ENCODE peak calls at places on chromosome 14, in four cellular contexts. F, P, Q and R are unnamed samples. For H3K36me3, the result is how much of the 10 kb centered on the place peaks cover.

GRCh38 chr14:89750909-89751502 is 203.5 kb downstream of the EFCAB11 start:
- DNase-seq in P (no peak), F (no peak), Q (no peak), R (no peak)

GRCh38 chr14:104224516-104225281 is 86.3 kb downstream of the KIF26A start:
- DNase-seq in F (peak), Q (no peak), P (no peak), R (no peak)

GRCh38 chr14:93185333-93185688 is 194 bp downstream of the LYSET start:
- DNase-seq in Q (no peak), F (no peak), P (no peak), R (no peak)

GRCh38 chr14:94113908-94114588 is 3.5 kb downstream of the IFI27 start:
- DNase-seq in Q (peak), P (no peak), F (no peak), R (no peak)

GRCh38 chr14:92663049-92663448 is 85.4 kb downstream of the LGMN start:
- DNase-seq in F (no peak), Q (peak), P (no peak), R (no peak)

GRCh38 chr14:65997350-65997749 is 488.8 kb upstream of the CCDC196 start:
- DNase-seq in F (no peak), Q (no peak), P (no peak), R (no peak)

GRCh38 chr14:90495357-90496276 is 98.8 kb downstream of the CALM1 start:
- DNase-seq in F (peak), Q (peak), P (peak), R (peak)

GRCh38 chr14:73477618-73478266 is 13.0 kb upstream of the RIOX1 start:
- DNase-seq in Q (peak), F (no peak), P (no peak), R (peak)

GRCh38 chr14:22174412-22174811 is 414.6 kb downstream of the DAD1 start:
- DNase-seq in P (no peak), Q (no peak), F (no peak), R (no peak)

GRCh38 chr14:87002831-87003230 is 990.2 kb downstream of the GALC start:
- DNase-seq in P (no peak), Q (peak), F (peak), R (no peak)

GRCh38 chr14:36293824-36294223 is 26.6 kb downstream of the MBIP start:
- DNase-seq in F (no peak), P (no peak), Q (peak), R (peak)

GRCh38 chr14:34059037-34059924 is 108.4 kb upstream of the EGLN3 start:
- DNase-seq in P (no peak), Q (no peak), F (no peak), R (peak)

GRCh38 chr14:67241416-67242362 is at the start of gene PALS1:
- DNase-seq in P (no peak), F (peak), Q (peak), R (peak)

GRCh38 chr14:56608682-56609081 is 29.1 kb downstream of the TMEM260 start:
- DNase-seq in Q (peak), F (peak), P (no peak), R (no peak)

GRCh38 chr14:30194769-30195168 is 267.1 kb upstream of the PRKD1 start:
- DNase-seq in Q (peak), P (no peak), F (no peak), R (no peak)

GRCh38 chr14:66403183-66403582 is 83.0 kb upstream of the CCDC196 start:
- DNase-seq in P (no peak), Q (peak), F (peak), R (no peak)

GRCh38 chr14:34180428-34180827 is 229.6 kb upstream of the EGLN3 start:
- DNase-seq in P (no peak), Q (no peak), F (no peak), R (no peak)

GRCh38 chr14:56708704-56709103 is 101.6 kb downstream of the OTX2 start:
- DNase-seq in Q (no peak), P (no peak), F (peak), R (no peak)

GRCh38 chr14:20116748-20117147 is 6.2 kb downstream of the OR4K17 start:
- DNase-seq in F (no peak), Q (no peak), P (no peak), R (no peak)

GRCh38 chr14:35391388-35391710 is 13.2 kb downstream of the NFKBIA start:
- DNase-seq in P (no peak), F (no peak), Q (no peak), R (no peak)

GRCh38 chr14:106436310-106436905 is 910.0 kb downstream of the TMEM121 start:
- DNase-seq in F (peak), P (no peak), Q (no peak), R (peak)

GRCh38 chr14:80522936-80523335 is 311.6 kb upstream of the DIO2 start:
- DNase-seq in Q (peak), F (no peak), P (no peak), R (no peak)

GRCh38 chr14:106883218-106883692 is 1356.9 kb downstream of the TMEM121 start:
- DNase-seq in P (no peak), Q (no peak), F (peak), R (peak)

GRCh38 chr14:104499784-104500496 is 79.6 kb upstream of the C14orf180 start:
- DNase-seq in Q (no peak), P (no peak), F (no peak), R (no peak)

GRCh38 chr14:92568621-92569479 is 55.3 kb downstream of the RIN3 start:
- DNase-seq in F (no peak), Q (no peak), P (no peak), R (no peak)

GRCh38 chr14:21023817-21024667 is 819 bp downstream of the NDRG2 start:
- DNase-seq in Q (no peak), F (peak), P (no peak), R (no peak)

GRCh38 chr14:95488376-95489162 is 27.9 kb downstream of the SYNE3 start:
- DNase-seq in Q (peak), F (no peak), P (no peak), R (no peak)

GRCh38 chr14:61322799-61323290 is 1.5 kb downstream of the PRKCH start:
- DNase-seq in F (no peak), Q (peak), P (no peak), R (peak)

GRCh38 chr14:61319706-61320105 is 1.7 kb upstream of the PRKCH start:
- DNase-seq in P (no peak), Q (no peak), F (no peak), R (no peak)

GRCh38 chr14:61322011-61322798 is 826 bp downstream of the PRKCH start:
- DNase-seq in F (no peak), Q (no peak), P (no peak), R (peak)

GRCh38 chr14:61320806-61321384 is 484 bp upstream of the PRKCH start:
- DNase-seq in F (no peak), Q (no peak), P (no peak), R (peak)

GRCh38 chr14:61321385-61322010 is at the start of gene PRKCH:
- DNase-seq in P (peak), Q (peak), F (peak), R (peak)
- H3K9ac ChIP-seq in P (peak), Q (no peak), F (peak), R (peak)

DNA sequence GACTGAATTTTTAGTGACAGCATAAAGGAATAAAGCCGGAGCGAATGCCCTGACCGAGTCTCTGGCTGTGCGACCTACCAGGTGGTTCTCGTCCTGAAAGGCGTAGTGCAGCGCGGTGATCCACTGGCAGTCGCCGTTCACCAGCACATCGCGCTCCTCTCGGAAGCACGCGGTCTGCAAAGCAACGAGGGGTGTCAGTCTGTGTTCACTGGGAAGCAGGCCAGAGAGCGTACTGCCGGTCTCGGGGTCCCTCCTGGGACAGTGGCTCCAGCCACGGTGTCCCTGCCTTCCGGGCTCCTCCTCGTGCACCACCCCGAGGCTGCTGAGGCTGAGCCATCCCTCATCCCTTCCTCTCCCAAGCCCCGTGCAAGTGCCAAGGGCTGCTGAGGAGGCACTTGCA is 53.5 kb downstream of the CDC42BPB start:
- DNase-seq in Q (no peak), F (no peak), P (no peak), R (no peak)
- H3K36me3 ChIP-seq in Q (half or more), F (under half), P (half or more), R (half or more)

GRCh38 chr14:91509083-91509877 is 830 bp downstream of the PPP4R3A start:
- DNase-seq in F (peak), P (no peak), Q (no peak), R (no peak)
- H3K23ac ChIP-seq in F (peak), P (peak), Q (peak), R (no peak)

GRCh38 chr14:71576472-71576871 is 355.8 kb upstream of the RGS6 start:
- DNase-seq in P (no peak), F (no peak), Q (no peak), R (no peak)

GRCh38 chr14:71583246-71583645 is 349.0 kb upstream of the RGS6 start:
- DNase-seq in P (no peak), F (no peak), Q (no peak), R (no peak)

GRCh38 chr14:71574976-71575375 is 357.3 kb upstream of the RGS6 start:
- DNase-seq in P (no peak), F (peak), Q (peak), R (peak)

GRCh38 chr14:71582705-71583104 is 349.5 kb upstream of the RGS6 start:
- DNase-seq in F (no peak), P (no peak), Q (peak), R (no peak)

DNA sequence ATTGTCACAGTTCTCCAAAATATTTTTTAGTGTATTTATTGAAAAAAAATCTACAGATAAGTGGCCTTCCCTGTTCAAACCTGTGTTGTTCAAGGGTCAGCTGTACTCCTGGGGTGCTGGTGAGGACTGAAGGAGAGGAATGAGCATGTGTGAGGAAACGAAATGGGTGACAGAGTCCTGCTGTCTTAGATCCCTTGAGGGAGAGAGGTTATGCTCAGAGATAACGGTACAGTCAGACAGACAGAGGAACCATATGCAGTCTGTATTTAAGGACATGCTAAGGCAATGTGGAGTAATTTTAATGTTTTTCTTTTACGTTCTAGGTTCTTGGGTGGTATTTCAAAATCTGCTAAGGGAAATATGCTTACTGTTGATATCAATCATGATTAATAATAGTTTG is 352.9 kb upstream of the RGS6 start:
- DNase-seq in Q (no peak), F (no peak), P (no peak), R (no peak)
- H3K9ac ChIP-seq in Q (no peak), F (no peak), P (no peak), R (no peak)

GRCh38 chr14:64439141-64439540 is 26.2 kb upstream of the AKAP5 start:
- DNase-seq in Q (no peak), F (no peak), P (no peak), R (peak)
- H3K36me3 ChIP-seq in Q (under half), F (under half), P (half or more), R (under half)